ENCODE peak calls at places on chromosomes 4 and X, in four cellular contexts. One of them, this sample, is unnamed.

GRCh38 chr4:166008510-166008909 is 135.5 kb downstream of the TLL1 start:
- DNase-seq in dorsolateral prefrontal cortex: no peak
- DNase-seq in GM12865: no peak
- DNase-seq in AG10803: no peak
- DNase-seq in this sample: no peak

GRCh38 chr4:108465886-108466491 is 154.4 kb upstream of the RPL34 start:
- DNase-seq in dorsolateral prefrontal cortex: no peak
- DNase-seq in GM12865: no peak
- DNase-seq in AG10803: no peak
- DNase-seq in this sample: no peak

GRCh38 chrX:110847334-110847733 is 51.7 kb upstream of the CHRDL1 start:
- DNase-seq in dorsolateral prefrontal cortex: no peak
- DNase-seq in GM12865: peak
- DNase-seq in AG10803: peak
- DNase-seq in this sample: no peak

GRCh38 chr4:187603093-187603395 is 392.5 kb upstream of the ZFP42 start:
- DNase-seq in dorsolateral prefrontal cortex: no peak
- DNase-seq in GM12865: no peak
- DNase-seq in AG10803: peak
- DNase-seq in this sample: no peak

GRCh38 chr4:176671532-176671931 is 121.2 kb downstream of the VEGFC start:
- DNase-seq in dorsolateral prefrontal cortex: no peak
- DNase-seq in GM12865: no peak
- DNase-seq in AG10803: no peak
- DNase-seq in this sample: no peak

GRCh38 chr4:177297781-177298391 is 11.8 kb upstream of the NEIL3 start:
- DNase-seq in dorsolateral prefrontal cortex: no peak
- DNase-seq in GM12865: no peak
- DNase-seq in AG10803: no peak
- DNase-seq in this sample: no peak

GRCh38 chr4:88809561-88810219 is 112.1 kb upstream of the NAP1L5 start:
- DNase-seq in dorsolateral prefrontal cortex: no peak
- DNase-seq in GM12865: no peak
- DNase-seq in AG10803: peak
- DNase-seq in this sample: no peak

GRCh38 chr4:170306208-170306607 is 216.5 kb upstream of the AADAT start:
- DNase-seq in dorsolateral prefrontal cortex: no peak
- DNase-seq in GM12865: no peak
- DNase-seq in AG10803: no peak
- DNase-seq in this sample: no peak

GRCh38 chr4:124783847-124784246 is 71.3 kb upstream of the ANKRD50 start:
- DNase-seq in dorsolateral prefrontal cortex: no peak
- DNase-seq in GM12865: no peak
- DNase-seq in AG10803: no peak
- DNase-seq in this sample: no peak

GRCh38 chrX:130120321-130120731 is 10.0 kb upstream of the ELF4 start:
- DNase-seq in dorsolateral prefrontal cortex: no peak
- DNase-seq in GM12865: peak
- DNase-seq in AG10803: no peak
- DNase-seq in this sample: peak

GRCh38 chrX:74578137-74578536 is 36.3 kb downstream of the RLIM start:
- DNase-seq in dorsolateral prefrontal cortex: no peak
- DNase-seq in GM12865: peak
- DNase-seq in AG10803: no peak
- DNase-seq in this sample: peak

GRCh38 chr4:55143858-55144257 is 18.5 kb upstream of the KDR start:
- DNase-seq in dorsolateral prefrontal cortex: no peak
- DNase-seq in GM12865: no peak
- DNase-seq in AG10803: no peak
- DNase-seq in this sample: no peak

GRCh38 chrX:130170752-130171445 is 863 bp upstream of the RAB33A start:
- DNase-seq in dorsolateral prefrontal cortex: peak
- DNase-seq in GM12865: peak
- DNase-seq in AG10803: no peak
- DNase-seq in this sample: peak

GRCh38 chr4:99945718-99946345 is 586 bp downstream of the DNAJB14 start:
- DNase-seq in dorsolateral prefrontal cortex: no peak
- DNase-seq in GM12865: peak
- DNase-seq in AG10803: peak
- DNase-seq in this sample: no peak

GRCh38 chrX:108117988-108118387 is 26.4 kb downstream of the ATG4A start:
- DNase-seq in dorsolateral prefrontal cortex: no peak
- DNase-seq in GM12865: no peak
- DNase-seq in AG10803: no peak
- DNase-seq in this sample: no peak

GRCh38 chr4:38128478-38129451 is 168.6 kb downstream of the PTTG2 start:
- DNase-seq in dorsolateral prefrontal cortex: no peak
- DNase-seq in GM12865: peak
- DNase-seq in AG10803: peak
- DNase-seq in this sample: peak

GRCh38 chrX:41538707-41539106 is 91.6 kb downstream of the NYX start:
- DNase-seq in dorsolateral prefrontal cortex: no peak
- DNase-seq in GM12865: no peak
- DNase-seq in AG10803: no peak
- DNase-seq in this sample: no peak

GRCh38 chrX:42491145-42491907 is 286.6 kb downstream of the PPP1R2C start:
- DNase-seq in dorsolateral prefrontal cortex: no peak
- DNase-seq in GM12865: peak
- DNase-seq in AG10803: no peak
- DNase-seq in this sample: no peak

GRCh38 chrX:68936186-68936585 is 107.4 kb downstream of the EFNB1 start:
- DNase-seq in dorsolateral prefrontal cortex: no peak
- DNase-seq in GM12865: no peak
- DNase-seq in AG10803: no peak
- DNase-seq in this sample: no peak

GRCh38 chr4:142883433-142883832 is 37.3 kb upstream of the INPP4B start:
- DNase-seq in dorsolateral prefrontal cortex: no peak
- DNase-seq in GM12865: peak
- DNase-seq in AG10803: no peak
- DNase-seq in this sample: peak
- TF ChIP-seq CTCF in dorsolateral prefrontal cortex: no peak
- TF ChIP-seq CTCF in GM12865: no peak
- TF ChIP-seq CTCF in AG10803: peak
- TF ChIP-seq CTCF in this sample: no peak

GRCh38 chrX:138037548-138037947 is 471.6 kb downstream of the ZIC3 start:
- DNase-seq in dorsolateral prefrontal cortex: no peak
- DNase-seq in GM12865: no peak
- DNase-seq in AG10803: no peak
- DNase-seq in this sample: no peak

GRCh38 chrX:138031715-138032114 is 465.8 kb downstream of the ZIC3 start:
- DNase-seq in dorsolateral prefrontal cortex: no peak
- DNase-seq in GM12865: no peak
- DNase-seq in AG10803: no peak
- DNase-seq in this sample: no peak

DNA sequence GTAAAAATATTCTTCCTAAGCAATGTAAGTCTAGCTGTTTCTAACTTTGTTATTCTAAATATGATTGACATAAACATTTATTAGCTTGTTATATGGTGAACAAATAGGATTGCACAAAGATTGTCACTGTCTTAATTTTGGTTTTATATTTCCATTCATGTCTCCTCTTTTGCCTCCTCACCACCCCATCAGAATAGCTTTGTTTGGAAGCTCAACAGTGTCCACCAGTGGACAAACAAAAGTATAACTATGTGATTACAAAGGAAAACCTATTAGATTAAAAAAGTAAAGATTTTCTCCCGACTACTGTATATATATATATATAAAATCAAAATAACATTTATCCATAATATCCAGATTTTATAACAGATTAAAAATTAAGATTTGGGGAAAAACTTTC is 468.2 kb downstream of the ZIC3 start:
- DNase-seq in dorsolateral prefrontal cortex: no peak
- DNase-seq in GM12865: no peak
- DNase-seq in AG10803: no peak
- DNase-seq in this sample: no peak
- TF ChIP-seq CTCF in dorsolateral prefrontal cortex: no peak
- TF ChIP-seq CTCF in GM12865: no peak
- TF ChIP-seq CTCF in AG10803: no peak
- TF ChIP-seq CTCF in this sample: no peak

GRCh38 chrX:79325263-79325958 is 41.7 kb downstream of the ITM2A start:
- DNase-seq in dorsolateral prefrontal cortex: no peak
- DNase-seq in GM12865: peak
- DNase-seq in AG10803: no peak
- DNase-seq in this sample: peak

DNA sequence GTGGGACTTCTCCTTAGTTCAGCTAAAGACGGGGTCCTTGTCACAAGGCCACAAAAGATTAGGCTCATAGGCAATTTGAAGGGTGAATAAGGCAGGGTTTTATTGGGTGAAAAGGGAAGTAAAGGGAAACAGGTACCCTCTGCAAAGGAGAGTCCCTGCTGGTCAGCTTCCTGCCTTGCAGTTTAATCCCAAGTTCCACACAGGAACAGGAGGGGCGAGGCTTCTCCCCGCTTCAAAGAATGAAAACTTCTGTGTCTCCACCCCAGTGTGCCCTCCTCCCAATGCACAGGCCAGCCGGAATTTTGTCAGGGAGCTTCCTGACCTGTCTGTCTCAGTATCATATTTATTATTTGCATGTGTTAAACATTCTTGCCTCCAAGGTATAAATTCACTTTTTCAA is 37.1 kb downstream of the ITM2A start:
- DNase-seq in dorsolateral prefrontal cortex: no peak
- DNase-seq in GM12865: no peak
- DNase-seq in AG10803: no peak
- DNase-seq in this sample: no peak
- TF ChIP-seq CTCF in dorsolateral prefrontal cortex: no peak
- TF ChIP-seq CTCF in GM12865: no peak
- TF ChIP-seq CTCF in AG10803: no peak
- TF ChIP-seq CTCF in this sample: no peak

GRCh38 chr4:94290245-94290644 is 52.4 kb downstream of the HPGDS start:
- DNase-seq in dorsolateral prefrontal cortex: no peak
- DNase-seq in GM12865: no peak
- DNase-seq in AG10803: no peak
- DNase-seq in this sample: no peak
- TF ChIP-seq CTCF in dorsolateral prefrontal cortex: no peak
- TF ChIP-seq CTCF in GM12865: no peak
- TF ChIP-seq CTCF in AG10803: no peak
- TF ChIP-seq CTCF in this sample: no peak

DNA sequence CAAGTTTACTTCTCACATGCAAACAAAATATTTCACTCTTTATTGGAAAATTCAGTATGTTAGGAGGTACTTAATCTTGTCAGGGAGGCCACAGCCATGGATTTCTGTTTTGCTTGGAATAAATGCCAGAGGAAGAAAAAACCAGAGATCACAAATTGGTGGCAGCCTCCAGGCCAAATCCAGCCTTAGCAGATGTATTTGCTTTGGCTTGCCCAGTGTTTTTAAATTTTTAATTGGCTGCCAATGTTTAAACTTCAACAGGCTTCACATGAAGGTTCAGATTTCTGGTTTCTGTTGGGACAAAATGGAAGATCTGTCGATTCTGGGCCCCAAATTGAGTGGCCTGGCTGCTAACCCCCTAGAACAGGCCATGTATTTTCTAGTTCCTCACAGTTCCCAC is 19.2 kb downstream of the YY2 start:
- DNase-seq in dorsolateral prefrontal cortex: no peak
- DNase-seq in GM12865: no peak
- DNase-seq in AG10803: no peak
- DNase-seq in this sample: no peak
- TF ChIP-seq CTCF in dorsolateral prefrontal cortex: no peak
- TF ChIP-seq CTCF in GM12865: no peak
- TF ChIP-seq CTCF in AG10803: no peak
- TF ChIP-seq CTCF in this sample: no peak